ENCODE peak calls at places on chromosomes 16 and 17, in ten cellular contexts. One of them, this sample, is unnamed.

GRCh38 chr17:81207610-81208581 is 14.9 kb downstream of the CEP131 start:
- DNase-seq in HCT116: no peak
- DNase-seq in BJ: no peak
- DNase-seq in hepatocyte: no peak
- DNase-seq in upper lobe of right lung: no peak
- DNase-seq in A549: no peak
- DNase-seq in transverse colon: no peak
- DNase-seq in thoracic aorta: no peak
- DNase-seq in fibroblast of mammary gland: no peak
- DNase-seq in astrocyte of the cerebellum: no peak
- DNase-seq in this sample: no peak

GRCh38 chr16:15765880-15766279 is 90.9 kb downstream of the MYH11 start:
- DNase-seq in HCT116: peak; percentile 55
- DNase-seq in BJ: no peak
- DNase-seq in hepatocyte: peak; percentile 56
- DNase-seq in upper lobe of right lung: no peak
- DNase-seq in A549: peak; percentile 58
- DNase-seq in transverse colon: no peak
- DNase-seq in thoracic aorta: no peak
- DNase-seq in fibroblast of mammary gland: peak; percentile 46
- DNase-seq in astrocyte of the cerebellum: no peak
- DNase-seq in this sample: peak; percentile 17

GRCh38 chr17:12342609-12343248 is 322.1 kb downstream of the MAP2K4 start:
- DNase-seq in HCT116: peak; percentile 8
- DNase-seq in BJ: no peak
- DNase-seq in hepatocyte: peak; percentile 51
- DNase-seq in upper lobe of right lung: no peak
- DNase-seq in A549: peak; percentile 65
- DNase-seq in transverse colon: peak; percentile 54
- DNase-seq in thoracic aorta: no peak
- DNase-seq in fibroblast of mammary gland: peak; percentile 45
- DNase-seq in astrocyte of the cerebellum: no peak
- DNase-seq in this sample: no peak

GRCh38 chr17:1485748-1486376 is 6.6 kb downstream of the MYO1C start:
- DNase-seq in HCT116: no peak
- DNase-seq in BJ: no peak
- DNase-seq in hepatocyte: peak; percentile 82
- DNase-seq in upper lobe of right lung: peak; percentile 87
- DNase-seq in A549: peak; percentile 74
- DNase-seq in transverse colon: peak; percentile 76
- DNase-seq in thoracic aorta: no peak
- DNase-seq in fibroblast of mammary gland: peak; percentile 50
- DNase-seq in astrocyte of the cerebellum: no peak
- DNase-seq in this sample: peak; percentile 35

GRCh38 chr16:31700200-31700529 is 172.5 kb downstream of the AHSP start:
- DNase-seq in HCT116: peak; percentile 82
- DNase-seq in BJ: no peak
- DNase-seq in hepatocyte: no peak
- DNase-seq in upper lobe of right lung: no peak
- DNase-seq in A549: no peak
- DNase-seq in transverse colon: no peak
- DNase-seq in thoracic aorta: no peak
- DNase-seq in fibroblast of mammary gland: no peak
- DNase-seq in astrocyte of the cerebellum: no peak
- DNase-seq in this sample: no peak

GRCh38 chr17:82297280-82297803 is 20.1 kb downstream of the CD7 start:
- DNase-seq in HCT116: no peak
- DNase-seq in BJ: peak; percentile 37
- DNase-seq in hepatocyte: peak; percentile 64
- DNase-seq in upper lobe of right lung: peak; percentile 92
- DNase-seq in A549: peak; percentile 80
- DNase-seq in transverse colon: peak; percentile 93
- DNase-seq in thoracic aorta: peak; percentile 67
- DNase-seq in fibroblast of mammary gland: peak; percentile 98
- DNase-seq in astrocyte of the cerebellum: peak; percentile 75
- DNase-seq in this sample: peak; percentile 94

GRCh38 chr16:90034504-90034903 is 15.2 kb upstream of the DBNDD1 start:
- DNase-seq in HCT116: no peak
- DNase-seq in BJ: no peak
- DNase-seq in hepatocyte: no peak
- DNase-seq in upper lobe of right lung: no peak
- DNase-seq in A549: no peak
- DNase-seq in transverse colon: no peak
- DNase-seq in thoracic aorta: no peak
- DNase-seq in fibroblast of mammary gland: no peak
- DNase-seq in astrocyte of the cerebellum: no peak
- DNase-seq in this sample: no peak

GRCh38 chr16:15658149-15658548 is 8.1 kb downstream of the NDE1 start:
- DNase-seq in HCT116: no peak
- DNase-seq in BJ: no peak
- DNase-seq in hepatocyte: no peak
- DNase-seq in upper lobe of right lung: no peak
- DNase-seq in A549: no peak
- DNase-seq in transverse colon: no peak
- DNase-seq in thoracic aorta: no peak
- DNase-seq in fibroblast of mammary gland: no peak
- DNase-seq in astrocyte of the cerebellum: no peak
- DNase-seq in this sample: no peak

GRCh38 chr17:67244621-67245072 is 349 bp downstream of the HELZ start:
- DNase-seq in HCT116: no peak
- DNase-seq in BJ: no peak
- DNase-seq in hepatocyte: peak; percentile 46
- DNase-seq in upper lobe of right lung: peak; percentile 73
- DNase-seq in A549: no peak
- DNase-seq in transverse colon: peak; percentile 19
- DNase-seq in thoracic aorta: no peak
- DNase-seq in fibroblast of mammary gland: no peak
- DNase-seq in astrocyte of the cerebellum: no peak
- DNase-seq in this sample: no peak

GRCh38 chr16:74268372-74268782 is 28.2 kb upstream of the PSMD7 start:
- DNase-seq in HCT116: no peak
- DNase-seq in BJ: no peak
- DNase-seq in hepatocyte: no peak
- DNase-seq in upper lobe of right lung: no peak
- DNase-seq in A549: no peak
- DNase-seq in transverse colon: no peak
- DNase-seq in thoracic aorta: no peak
- DNase-seq in fibroblast of mammary gland: no peak
- DNase-seq in astrocyte of the cerebellum: no peak
- DNase-seq in this sample: no peak

GRCh38 chr17:29007456-29008455 is 1.9 kb upstream of the SEZ6 start:
- DNase-seq in HCT116: peak; percentile 21
- DNase-seq in BJ: no peak
- DNase-seq in hepatocyte: peak; percentile 26
- DNase-seq in upper lobe of right lung: no peak
- DNase-seq in A549: peak; percentile 78
- DNase-seq in transverse colon: no peak
- DNase-seq in thoracic aorta: no peak
- DNase-seq in fibroblast of mammary gland: peak; percentile 54
- DNase-seq in astrocyte of the cerebellum: no peak
- DNase-seq in this sample: no peak

GRCh38 chr17:16942141-16943031 is 29.5 kb downstream of the TNFRSF13B start:
- DNase-seq in HCT116: no peak
- DNase-seq in BJ: no peak
- DNase-seq in hepatocyte: no peak
- DNase-seq in upper lobe of right lung: peak; percentile 64
- DNase-seq in A549: peak; percentile 22
- DNase-seq in transverse colon: no peak
- DNase-seq in thoracic aorta: no peak
- DNase-seq in fibroblast of mammary gland: no peak
- DNase-seq in astrocyte of the cerebellum: no peak
- DNase-seq in this sample: no peak

GRCh38 chr17:41226051-41226450 is 397 bp upstream of the KRTAP9-2 start:
- DNase-seq in HCT116: no peak
- DNase-seq in BJ: no peak
- DNase-seq in hepatocyte: no peak
- DNase-seq in upper lobe of right lung: no peak
- DNase-seq in A549: no peak
- DNase-seq in transverse colon: no peak
- DNase-seq in thoracic aorta: no peak
- DNase-seq in fibroblast of mammary gland: no peak
- DNase-seq in astrocyte of the cerebellum: no peak
- DNase-seq in this sample: no peak

GRCh38 chr17:30812218-30813177 is 12.0 kb downstream of the CRLF3 start:
- DNase-seq in HCT116: no peak
- DNase-seq in BJ: no peak
- DNase-seq in hepatocyte: no peak
- DNase-seq in upper lobe of right lung: no peak
- DNase-seq in A549: no peak
- DNase-seq in transverse colon: no peak
- DNase-seq in thoracic aorta: no peak
- DNase-seq in fibroblast of mammary gland: peak; percentile 65
- DNase-seq in astrocyte of the cerebellum: peak; percentile 28
- DNase-seq in this sample: no peak

GRCh38 chr16:18839555-18839954 is 38.2 kb upstream of the ARL6IP1 start:
- DNase-seq in HCT116: no peak
- DNase-seq in BJ: no peak
- DNase-seq in hepatocyte: peak; percentile 41
- DNase-seq in upper lobe of right lung: no peak
- DNase-seq in A549: no peak
- DNase-seq in transverse colon: peak; percentile 41
- DNase-seq in thoracic aorta: no peak
- DNase-seq in fibroblast of mammary gland: peak; percentile 14
- DNase-seq in astrocyte of the cerebellum: no peak
- DNase-seq in this sample: peak; percentile 37

GRCh38 chr17:15966879-15967248 is 21.9 kb downstream of the ADORA2B start:
- DNase-seq in HCT116: no peak
- DNase-seq in BJ: no peak
- DNase-seq in hepatocyte: no peak
- DNase-seq in upper lobe of right lung: peak; percentile 82
- DNase-seq in A549: no peak
- DNase-seq in transverse colon: peak; percentile 79
- DNase-seq in thoracic aorta: no peak
- DNase-seq in fibroblast of mammary gland: no peak
- DNase-seq in astrocyte of the cerebellum: no peak
- DNase-seq in this sample: no peak

GRCh38 chr16:593406-593805 is 3.5 kb downstream of the RAB40C start:
- DNase-seq in HCT116: no peak
- DNase-seq in BJ: no peak
- DNase-seq in hepatocyte: peak; percentile 84
- DNase-seq in upper lobe of right lung: no peak
- DNase-seq in A549: no peak
- DNase-seq in transverse colon: peak; percentile 73
- DNase-seq in thoracic aorta: no peak
- DNase-seq in fibroblast of mammary gland: no peak
- DNase-seq in astrocyte of the cerebellum: no peak
- DNase-seq in this sample: peak; percentile 58

DNA sequence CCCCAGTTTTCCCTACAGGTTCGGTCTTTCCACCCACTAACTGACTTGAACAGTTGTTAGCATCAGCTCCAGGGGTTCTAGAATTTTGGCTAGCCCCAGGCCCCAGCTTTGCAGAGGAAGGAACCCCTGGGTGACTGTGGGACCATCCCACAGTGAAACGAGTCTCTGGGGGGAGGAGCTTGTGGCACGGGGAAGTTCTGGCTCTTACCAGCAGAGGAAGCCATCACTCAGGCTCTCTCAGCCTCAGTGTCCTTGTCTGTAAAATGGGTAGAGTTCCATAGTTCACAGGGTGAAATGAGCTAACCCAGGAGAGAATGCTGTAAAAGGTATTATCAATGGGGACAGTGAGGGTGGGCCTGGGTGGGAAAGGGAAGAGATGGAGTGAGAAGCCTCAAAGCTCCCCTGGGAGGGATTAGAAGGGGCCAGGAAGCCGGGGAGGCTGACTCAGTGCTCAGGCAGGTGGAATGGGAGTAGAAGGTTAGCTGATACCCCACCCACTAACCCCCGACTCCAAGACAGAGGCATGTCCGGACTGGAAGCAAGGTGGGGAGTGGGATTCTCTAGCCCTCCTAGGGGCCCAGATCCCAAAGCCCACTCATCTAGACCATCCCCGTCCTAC is 30.9 kb upstream of the CDC42EP4 start:
- DNase-seq in HCT116: no peak
- DNase-seq in BJ: no peak
- DNase-seq in hepatocyte: no peak
- DNase-seq in upper lobe of right lung: no peak
- DNase-seq in A549: peak; percentile 65
- DNase-seq in transverse colon: no peak
- DNase-seq in thoracic aorta: no peak
- DNase-seq in fibroblast of mammary gland: peak; percentile 61
- DNase-seq in astrocyte of the cerebellum: no peak
- DNase-seq in this sample: no peak
- H3K4me3 ChIP-seq in HCT116: no peak overlapping the region
- H3K4me3 ChIP-seq in BJ: peak overlapping the region; percentile 11
- H3K4me3 ChIP-seq in hepatocyte: no peak overlapping the region
- H3K4me3 ChIP-seq in upper lobe of right lung: no peak overlapping the region
- H3K4me3 ChIP-seq in A549: no peak overlapping the region
- H3K4me3 ChIP-seq in transverse colon: no peak overlapping the region
- H3K4me3 ChIP-seq in thoracic aorta: peak overlapping the region; percentile 59
- H3K4me3 ChIP-seq in fibroblast of mammary gland: no peak overlapping the region
- H3K4me3 ChIP-seq in astrocyte of the cerebellum: no peak overlapping the region
- H3K4me3 ChIP-seq in this sample: no peak overlapping the region

GRCh38 chr17:32609085-32609484 is 122.3 kb downstream of the CDK5R1 start:
- DNase-seq in HCT116: peak; percentile 31
- DNase-seq in BJ: no peak
- DNase-seq in hepatocyte: no peak
- DNase-seq in upper lobe of right lung: peak; percentile 72
- DNase-seq in A549: peak; percentile 52
- DNase-seq in transverse colon: peak; percentile 46
- DNase-seq in thoracic aorta: no peak
- DNase-seq in fibroblast of mammary gland: peak; percentile 10
- DNase-seq in astrocyte of the cerebellum: no peak
- DNase-seq in this sample: peak; percentile 36
- TF ChIP-seq CTCF in HCT116: peak; percentile 50
- TF ChIP-seq CTCF in BJ: no peak
- TF ChIP-seq CTCF in hepatocyte: no peak
- TF ChIP-seq CTCF in upper lobe of right lung: peak; percentile 36
- TF ChIP-seq CTCF in A549: peak; percentile 22
- TF ChIP-seq CTCF in transverse colon: no peak
- TF ChIP-seq CTCF in thoracic aorta: no peak
- TF ChIP-seq CTCF in fibroblast of mammary gland: peak; percentile 4
- TF ChIP-seq CTCF in astrocyte of the cerebellum: peak; percentile 16
- TF ChIP-seq CTCF in this sample: peak; percentile 28

DNA sequence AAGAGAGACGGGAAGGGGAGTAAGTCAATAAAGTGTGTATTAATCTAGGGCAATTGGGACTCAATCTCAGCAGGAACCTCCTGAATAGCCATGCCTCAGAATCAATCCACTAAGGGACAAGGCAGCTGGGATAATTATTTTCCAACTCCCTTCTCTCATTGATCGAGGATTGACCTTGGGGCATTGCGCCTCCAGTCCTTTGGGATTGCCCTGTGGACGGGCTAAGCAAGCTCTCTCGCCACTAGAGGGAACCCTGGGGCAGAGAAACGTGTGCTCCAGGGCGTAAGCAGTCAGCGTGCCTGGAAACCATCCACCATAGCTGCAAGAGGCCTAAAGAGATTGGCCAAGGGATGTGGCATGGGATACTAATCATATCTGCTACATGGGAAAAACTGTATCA is 53.9 kb upstream of the ERCC4 start:
- DNase-seq in HCT116: peak; percentile 72
- DNase-seq in BJ: no peak
- DNase-seq in hepatocyte: peak; percentile 90
- DNase-seq in upper lobe of right lung: peak; percentile 72
- DNase-seq in A549: peak; percentile 84
- DNase-seq in transverse colon: peak; percentile 61
- DNase-seq in thoracic aorta: no peak
- DNase-seq in fibroblast of mammary gland: peak; percentile 81
- DNase-seq in astrocyte of the cerebellum: peak; percentile 59
- DNase-seq in this sample: peak; percentile 65
- H3K4me3 ChIP-seq in HCT116: no peak overlapping the region
- H3K4me3 ChIP-seq in BJ: no peak overlapping the region
- H3K4me3 ChIP-seq in hepatocyte: no peak overlapping the region
- H3K4me3 ChIP-seq in upper lobe of right lung: no peak overlapping the region
- H3K4me3 ChIP-seq in A549: no peak overlapping the region
- H3K4me3 ChIP-seq in transverse colon: no peak overlapping the region
- H3K4me3 ChIP-seq in thoracic aorta: no peak overlapping the region
- H3K4me3 ChIP-seq in fibroblast of mammary gland: no peak overlapping the region
- H3K4me3 ChIP-seq in astrocyte of the cerebellum: no peak overlapping the region
- H3K4me3 ChIP-seq in this sample: no peak overlapping the region

GRCh38 chr17:58520843-58521430 is 6.5 kb upstream of the MTMR4 start:
- DNase-seq in HCT116: no peak
- DNase-seq in BJ: no peak
- DNase-seq in hepatocyte: peak; percentile 51
- DNase-seq in upper lobe of right lung: no peak
- DNase-seq in A549: peak; percentile 58
- DNase-seq in transverse colon: no peak
- DNase-seq in thoracic aorta: no peak
- DNase-seq in fibroblast of mammary gland: peak; percentile 18
- DNase-seq in astrocyte of the cerebellum: no peak
- DNase-seq in this sample: no peak
- TF ChIP-seq CTCF in HCT116: no peak
- TF ChIP-seq CTCF in BJ: peak; percentile 45
- TF ChIP-seq CTCF in hepatocyte: peak; percentile 36
- TF ChIP-seq CTCF in upper lobe of right lung: peak; percentile 37
- TF ChIP-seq CTCF in A549: no peak
- TF ChIP-seq CTCF in transverse colon: peak; percentile 30
- TF ChIP-seq CTCF in thoracic aorta: peak; percentile 24
- TF ChIP-seq CTCF in fibroblast of mammary gland: peak; percentile 52
- TF ChIP-seq CTCF in astrocyte of the cerebellum: peak; percentile 63
- TF ChIP-seq CTCF in this sample: no peak